ENCODE peak calls at places on chromosomes 2 and 18, in ten cellular contexts. One of them, this sample, is unnamed.
A peak's percentile ranks its signal among the peaks of the same experiment; 100 is the strongest.

GRCh38 chr2:28068098-28068497 is 177.6 kb downstream of the BABAM2 start:
- DNase-seq in RCC 7860: no peak
- DNase-seq in stimulated activated CD4-positive, alpha-beta T cell treated with anti-CD3 and anti-CD28 coated beads, Interleukin-15, amount 100 ng/mL, for 24 hours: no peak
- DNase-seq in germinal center: no peak
- DNase-seq in activated CD4-positive, alpha-beta T cell treated with anti-CD3 and anti-CD28 coated beads for 36 hours: no peak
- DNase-seq in amniotic stem cell: no peak
- DNase-seq in kidney epithelial cell: no peak
- DNase-seq in activated effector memory CD4-positive, alpha-beta T cell treated with anti-CD3 and anti-CD28 coated beads, Interleukin-2, amount 50 U/mL, for 16 hours: no peak
- DNase-seq in H9: no peak
- DNase-seq in sigmoid colon: no peak
- DNase-seq in this sample: no peak

GRCh38 chr2:166042768-166043390 is 84.9 kb downstream of the SCN1A start:
- DNase-seq in stimulated activated CD4-positive, alpha-beta T cell treated with anti-CD3 and anti-CD28 coated beads, Interleukin-15, amount 100 ng/mL, for 24 hours: no peak
- DNase-seq in amniotic stem cell: no peak
- DNase-seq in sigmoid colon: no peak
- DNase-seq in activated CD4-positive, alpha-beta T cell treated with anti-CD3 and anti-CD28 coated beads for 36 hours: no peak
- DNase-seq in germinal center: no peak
- DNase-seq in activated effector memory CD4-positive, alpha-beta T cell treated with anti-CD3 and anti-CD28 coated beads, Interleukin-2, amount 50 U/mL, for 16 hours: no peak
- DNase-seq in kidney epithelial cell: no peak
- DNase-seq in H9: no peak
- DNase-seq in RCC 7860: no peak
- DNase-seq in this sample: no peak

GRCh38 chr18:12842459-12843380 is 41.3 kb downstream of the PTPN2 start:
- DNase-seq in kidney epithelial cell: no peak
- DNase-seq in RCC 7860: no peak
- DNase-seq in activated CD4-positive, alpha-beta T cell treated with anti-CD3 and anti-CD28 coated beads for 36 hours: no peak
- DNase-seq in germinal center: no peak
- DNase-seq in H9: no peak
- DNase-seq in stimulated activated CD4-positive, alpha-beta T cell treated with anti-CD3 and anti-CD28 coated beads, Interleukin-15, amount 100 ng/mL, for 24 hours: no peak
- DNase-seq in sigmoid colon: no peak
- DNase-seq in activated effector memory CD4-positive, alpha-beta T cell treated with anti-CD3 and anti-CD28 coated beads, Interleukin-2, amount 50 U/mL, for 16 hours: no peak
- DNase-seq in amniotic stem cell: no peak
- DNase-seq in this sample: no peak

GRCh38 chr2:127852388-127852787 is 5.6 kb downstream of the POLR2D start:
- DNase-seq in H9: no peak
- DNase-seq in kidney epithelial cell: no peak
- DNase-seq in sigmoid colon: no peak
- DNase-seq in stimulated activated CD4-positive, alpha-beta T cell treated with anti-CD3 and anti-CD28 coated beads, Interleukin-15, amount 100 ng/mL, for 24 hours: no peak
- DNase-seq in activated CD4-positive, alpha-beta T cell treated with anti-CD3 and anti-CD28 coated beads for 36 hours: no peak
- DNase-seq in amniotic stem cell: no peak
- DNase-seq in RCC 7860: no peak
- DNase-seq in activated effector memory CD4-positive, alpha-beta T cell treated with anti-CD3 and anti-CD28 coated beads, Interleukin-2, amount 50 U/mL, for 16 hours: no peak
- DNase-seq in germinal center: no peak
- DNase-seq in this sample: no peak

GRCh38 chr2:28360742-28361293 is 31.8 kb upstream of the FOSL2 start:
- DNase-seq in H9: no peak
- DNase-seq in amniotic stem cell: no peak
- DNase-seq in RCC 7860: peak; percentile 95
- DNase-seq in germinal center: no peak
- DNase-seq in sigmoid colon: peak; percentile 68
- DNase-seq in kidney epithelial cell: peak; percentile 47
- DNase-seq in activated CD4-positive, alpha-beta T cell treated with anti-CD3 and anti-CD28 coated beads for 36 hours: peak; percentile 48
- DNase-seq in activated effector memory CD4-positive, alpha-beta T cell treated with anti-CD3 and anti-CD28 coated beads, Interleukin-2, amount 50 U/mL, for 16 hours: no peak
- DNase-seq in stimulated activated CD4-positive, alpha-beta T cell treated with anti-CD3 and anti-CD28 coated beads, Interleukin-15, amount 100 ng/mL, for 24 hours: peak; percentile 38
- DNase-seq in this sample: no peak

GRCh38 chr2:25939257-25939668 is 43.0 kb downstream of the KIF3C start:
- DNase-seq in sigmoid colon: no peak
- DNase-seq in germinal center: no peak
- DNase-seq in H9: no peak
- DNase-seq in amniotic stem cell: no peak
- DNase-seq in RCC 7860: no peak
- DNase-seq in activated CD4-positive, alpha-beta T cell treated with anti-CD3 and anti-CD28 coated beads for 36 hours: no peak
- DNase-seq in activated effector memory CD4-positive, alpha-beta T cell treated with anti-CD3 and anti-CD28 coated beads, Interleukin-2, amount 50 U/mL, for 16 hours: no peak
- DNase-seq in kidney epithelial cell: no peak
- DNase-seq in stimulated activated CD4-positive, alpha-beta T cell treated with anti-CD3 and anti-CD28 coated beads, Interleukin-15, amount 100 ng/mL, for 24 hours: no peak
- DNase-seq in this sample: peak; percentile 41

GRCh38 chr18:21686282-21687105 is 18.1 kb downstream of the ABHD3 start:
- DNase-seq in amniotic stem cell: no peak
- DNase-seq in sigmoid colon: no peak
- DNase-seq in germinal center: no peak
- DNase-seq in stimulated activated CD4-positive, alpha-beta T cell treated with anti-CD3 and anti-CD28 coated beads, Interleukin-15, amount 100 ng/mL, for 24 hours: no peak
- DNase-seq in activated effector memory CD4-positive, alpha-beta T cell treated with anti-CD3 and anti-CD28 coated beads, Interleukin-2, amount 50 U/mL, for 16 hours: no peak
- DNase-seq in activated CD4-positive, alpha-beta T cell treated with anti-CD3 and anti-CD28 coated beads for 36 hours: no peak
- DNase-seq in kidney epithelial cell: no peak
- DNase-seq in RCC 7860: no peak
- DNase-seq in H9: no peak
- DNase-seq in this sample: no peak

GRCh38 chr2:112784199-112785189 is at the start of gene IL1A:
- DNase-seq in RCC 7860: no peak
- DNase-seq in stimulated activated CD4-positive, alpha-beta T cell treated with anti-CD3 and anti-CD28 coated beads, Interleukin-15, amount 100 ng/mL, for 24 hours: no peak
- DNase-seq in sigmoid colon: no peak
- DNase-seq in germinal center: no peak
- DNase-seq in H9: peak; percentile 52
- DNase-seq in amniotic stem cell: no peak
- DNase-seq in activated effector memory CD4-positive, alpha-beta T cell treated with anti-CD3 and anti-CD28 coated beads, Interleukin-2, amount 50 U/mL, for 16 hours: no peak
- DNase-seq in activated CD4-positive, alpha-beta T cell treated with anti-CD3 and anti-CD28 coated beads for 36 hours: peak; percentile 28
- DNase-seq in kidney epithelial cell: no peak
- DNase-seq in this sample: no peak

GRCh38 chr2:109141727-109142283 is 12.8 kb downstream of the SH3RF3 start:
- DNase-seq in kidney epithelial cell: no peak
- DNase-seq in activated CD4-positive, alpha-beta T cell treated with anti-CD3 and anti-CD28 coated beads for 36 hours: no peak
- DNase-seq in activated effector memory CD4-positive, alpha-beta T cell treated with anti-CD3 and anti-CD28 coated beads, Interleukin-2, amount 50 U/mL, for 16 hours: peak; percentile 50
- DNase-seq in sigmoid colon: no peak
- DNase-seq in stimulated activated CD4-positive, alpha-beta T cell treated with anti-CD3 and anti-CD28 coated beads, Interleukin-15, amount 100 ng/mL, for 24 hours: no peak
- DNase-seq in germinal center: no peak
- DNase-seq in RCC 7860: no peak
- DNase-seq in H9: no peak
- DNase-seq in amniotic stem cell: no peak
- DNase-seq in this sample: no peak

GRCh38 chr2:88753833-88754584 is 62.5 kb downstream of the RPIA start:
- DNase-seq in sigmoid colon: no peak
- DNase-seq in amniotic stem cell: no peak
- DNase-seq in RCC 7860: no peak
- DNase-seq in activated effector memory CD4-positive, alpha-beta T cell treated with anti-CD3 and anti-CD28 coated beads, Interleukin-2, amount 50 U/mL, for 16 hours: no peak
- DNase-seq in activated CD4-positive, alpha-beta T cell treated with anti-CD3 and anti-CD28 coated beads for 36 hours: peak; percentile 64
- DNase-seq in germinal center: peak; percentile 81
- DNase-seq in stimulated activated CD4-positive, alpha-beta T cell treated with anti-CD3 and anti-CD28 coated beads, Interleukin-15, amount 100 ng/mL, for 24 hours: peak; percentile 33
- DNase-seq in kidney epithelial cell: no peak
- DNase-seq in H9: no peak
- DNase-seq in this sample: no peak

GRCh38 chr2:33673937-33674336 is 74.8 kb upstream of the FAM98A start:
- DNase-seq in activated CD4-positive, alpha-beta T cell treated with anti-CD3 and anti-CD28 coated beads for 36 hours: no peak
- DNase-seq in H9: no peak
- DNase-seq in amniotic stem cell: no peak
- DNase-seq in activated effector memory CD4-positive, alpha-beta T cell treated with anti-CD3 and anti-CD28 coated beads, Interleukin-2, amount 50 U/mL, for 16 hours: no peak
- DNase-seq in sigmoid colon: no peak
- DNase-seq in RCC 7860: no peak
- DNase-seq in germinal center: no peak
- DNase-seq in stimulated activated CD4-positive, alpha-beta T cell treated with anti-CD3 and anti-CD28 coated beads, Interleukin-15, amount 100 ng/mL, for 24 hours: no peak
- DNase-seq in kidney epithelial cell: no peak
- DNase-seq in this sample: no peak

GRCh38 chr18:36075862-36076587 is 8.7 kb upstream of the RPRD1A start:
- DNase-seq in sigmoid colon: no peak
- DNase-seq in RCC 7860: no peak
- DNase-seq in activated CD4-positive, alpha-beta T cell treated with anti-CD3 and anti-CD28 coated beads for 36 hours: no peak
- DNase-seq in amniotic stem cell: peak; percentile 31
- DNase-seq in stimulated activated CD4-positive, alpha-beta T cell treated with anti-CD3 and anti-CD28 coated beads, Interleukin-15, amount 100 ng/mL, for 24 hours: no peak
- DNase-seq in activated effector memory CD4-positive, alpha-beta T cell treated with anti-CD3 and anti-CD28 coated beads, Interleukin-2, amount 50 U/mL, for 16 hours: no peak
- DNase-seq in germinal center: no peak
- DNase-seq in kidney epithelial cell: peak; percentile 73
- DNase-seq in H9: no peak
- DNase-seq in this sample: no peak

GRCh38 chr2:141186413-141187062 is 944.3 kb downstream of the LRP1B start:
- DNase-seq in germinal center: no peak
- DNase-seq in sigmoid colon: no peak
- DNase-seq in activated effector memory CD4-positive, alpha-beta T cell treated with anti-CD3 and anti-CD28 coated beads, Interleukin-2, amount 50 U/mL, for 16 hours: no peak
- DNase-seq in RCC 7860: no peak
- DNase-seq in amniotic stem cell: no peak
- DNase-seq in stimulated activated CD4-positive, alpha-beta T cell treated with anti-CD3 and anti-CD28 coated beads, Interleukin-15, amount 100 ng/mL, for 24 hours: no peak
- DNase-seq in kidney epithelial cell: no peak
- DNase-seq in H9: no peak
- DNase-seq in activated CD4-positive, alpha-beta T cell treated with anti-CD3 and anti-CD28 coated beads for 36 hours: no peak
- DNase-seq in this sample: no peak

GRCh38 chr2:217459675-217460405 is 543.0 kb downstream of the TNS1 start:
- DNase-seq in H9: no peak
- DNase-seq in sigmoid colon: no peak
- DNase-seq in stimulated activated CD4-positive, alpha-beta T cell treated with anti-CD3 and anti-CD28 coated beads, Interleukin-15, amount 100 ng/mL, for 24 hours: no peak
- DNase-seq in activated CD4-positive, alpha-beta T cell treated with anti-CD3 and anti-CD28 coated beads for 36 hours: no peak
- DNase-seq in RCC 7860: no peak
- DNase-seq in activated effector memory CD4-positive, alpha-beta T cell treated with anti-CD3 and anti-CD28 coated beads, Interleukin-2, amount 50 U/mL, for 16 hours: no peak
- DNase-seq in germinal center: no peak
- DNase-seq in kidney epithelial cell: no peak
- DNase-seq in amniotic stem cell: no peak
- DNase-seq in this sample: no peak

GRCh38 chr18:44733069-44733753 is 52.5 kb downstream of the SETBP1 start:
- DNase-seq in kidney epithelial cell: peak; percentile 87
- DNase-seq in RCC 7860: peak; percentile 76
- DNase-seq in germinal center: no peak
- DNase-seq in amniotic stem cell: peak; percentile 77
- DNase-seq in sigmoid colon: no peak
- DNase-seq in H9: no peak
- DNase-seq in activated CD4-positive, alpha-beta T cell treated with anti-CD3 and anti-CD28 coated beads for 36 hours: peak; percentile 58
- DNase-seq in stimulated activated CD4-positive, alpha-beta T cell treated with anti-CD3 and anti-CD28 coated beads, Interleukin-15, amount 100 ng/mL, for 24 hours: peak; percentile 69
- DNase-seq in activated effector memory CD4-positive, alpha-beta T cell treated with anti-CD3 and anti-CD28 coated beads, Interleukin-2, amount 50 U/mL, for 16 hours: no peak
- DNase-seq in this sample: no peak

GRCh38 chr2:11103984-11104793 is 51.1 kb upstream of the SLC66A3 start:
- DNase-seq in activated effector memory CD4-positive, alpha-beta T cell treated with anti-CD3 and anti-CD28 coated beads, Interleukin-2, amount 50 U/mL, for 16 hours: peak; percentile 83
- DNase-seq in RCC 7860: no peak
- DNase-seq in activated CD4-positive, alpha-beta T cell treated with anti-CD3 and anti-CD28 coated beads for 36 hours: peak; percentile 47
- DNase-seq in kidney epithelial cell: no peak
- DNase-seq in sigmoid colon: no peak
- DNase-seq in amniotic stem cell: no peak
- DNase-seq in stimulated activated CD4-positive, alpha-beta T cell treated with anti-CD3 and anti-CD28 coated beads, Interleukin-15, amount 100 ng/mL, for 24 hours: peak; percentile 63
- DNase-seq in germinal center: no peak
- DNase-seq in H9: no peak
- DNase-seq in this sample: peak; percentile 35

GRCh38 chr2:13822365-13822764 is 810.2 kb upstream of the LRATD1 start:
- DNase-seq in sigmoid colon: no peak
- DNase-seq in H9: peak; percentile 33
- DNase-seq in RCC 7860: no peak
- DNase-seq in germinal center: no peak
- DNase-seq in stimulated activated CD4-positive, alpha-beta T cell treated with anti-CD3 and anti-CD28 coated beads, Interleukin-15, amount 100 ng/mL, for 24 hours: no peak
- DNase-seq in activated CD4-positive, alpha-beta T cell treated with anti-CD3 and anti-CD28 coated beads for 36 hours: no peak
- DNase-seq in amniotic stem cell: no peak
- DNase-seq in activated effector memory CD4-positive, alpha-beta T cell treated with anti-CD3 and anti-CD28 coated beads, Interleukin-2, amount 50 U/mL, for 16 hours: no peak
- DNase-seq in kidney epithelial cell: no peak
- DNase-seq in this sample: no peak

This sample was measured in transverse colon.